ENCODE peak calls at places on chromosomes 7 and 10, in five cellular contexts. Q is fibroblast of lung, P is endothelial cell, H is mesothelial cell of epicardium, K is uterus. F is an unnamed sample.

GRCh38 chr7:2148814-2149213 is 83.9 kb downstream of the MAD1L1 start:
- DNase-seq in H (no peak), P (no peak), Q (no peak), K (no peak), F (no peak)

GRCh38 chr7:68697821-68698280 is 900.4 kb upstream of the AUTS2 start:
- DNase-seq in Q (no peak), K (no peak), H (no peak), P (no peak), F (peak)

GRCh38 chr7:101869901-101870290 is 52.5 kb downstream of the CUX1 start:
- DNase-seq in K (no peak), H (no peak), Q (no peak), P (no peak), F (no peak)

GRCh38 chr7:103106336-103107070 is 31.6 kb downstream of the ARMC10 start:
- DNase-seq in P (peak), K (no peak), Q (peak), H (no peak), F (peak)

GRCh38 chr7:192035-192649 is at the start of gene FAM20C:
- DNase-seq in Q (peak), P (peak), H (peak), K (peak), F (peak)

GRCh38 chr10:26211781-26212444 is 4.7 kb upstream of the GAD2 start:
- DNase-seq in Q (no peak), H (no peak), K (no peak), P (no peak), F (no peak)

GRCh38 chr10:86169506-86170254 is 196.9 kb downstream of the GRID1 start:
- DNase-seq in H (no peak), P (no peak), K (no peak), Q (no peak), F (no peak)

GRCh38 chr10:110770243-110770642 is 101.5 kb upstream of the PDCD4 start:
- DNase-seq in K (no peak), H (no peak), P (no peak), Q (no peak), F (no peak)

GRCh38 chr10:98748298-98748697 is 301.6 kb upstream of the HPS1 start:
- DNase-seq in P (peak), K (no peak), Q (peak), H (no peak), F (peak)

GRCh38 chr10:69014171-69014570 is 25.6 kb downstream of the KIFBP start:
- DNase-seq in P (no peak), H (no peak), Q (no peak), K (no peak), F (peak)

GRCh38 chr10:97016728-97017473 is 168.9 kb downstream of the SLIT1 start:
- DNase-seq in K (no peak), Q (no peak), H (no peak), P (no peak), F (no peak)

GRCh38 chr7:141193066-141193465 is 119.2 kb downstream of the TMEM178B start:
- DNase-seq in K (no peak), Q (no peak), P (no peak), H (no peak), F (no peak)

GRCh38 chr7:96088579-96088978 is 233.3 kb downstream of the SLC25A13 start:
- DNase-seq in K (no peak), H (no peak), Q (peak), P (no peak), F (peak)

GRCh38 chr10:70093335-70093944 is 39.2 kb downstream of the AIFM2 start:
- DNase-seq in Q (no peak), H (no peak), K (no peak), P (no peak), F (no peak)

GRCh38 chr10:110568055-110568735 is 700 bp downstream of the SMC3 start:
- DNase-seq in H (no peak), Q (peak), K (no peak), P (peak), F (peak)

GRCh38 chr7:4830176-4830575 is 31.7 kb downstream of the PAPOLB start:
- DNase-seq in P (peak), Q (peak), K (peak), H (peak), F (peak)
- TF ChIP-seq CTCF in P (peak), Q (peak), K (peak), H (peak), F (peak)

DNA sequence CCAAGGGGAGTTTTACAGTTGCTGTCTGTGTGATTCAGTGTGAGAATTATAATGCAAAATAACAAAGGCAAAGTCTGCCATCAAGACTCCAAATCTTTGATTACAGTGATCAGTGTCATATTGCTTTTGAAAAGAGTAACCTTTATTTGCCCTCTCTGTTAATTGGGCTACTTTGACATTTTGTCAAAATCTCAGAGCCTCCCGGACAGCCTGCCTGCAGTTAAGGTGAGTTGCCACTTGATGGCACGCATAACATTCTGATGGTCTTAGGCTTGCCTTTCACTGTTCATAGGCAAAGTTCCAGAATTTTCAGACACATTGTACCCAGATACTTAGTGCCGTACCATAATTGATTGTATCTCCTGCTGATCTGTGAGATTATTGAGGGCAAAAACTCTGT is 253.5 kb downstream of the ABCA13 start:
- DNase-seq in K (no peak), Q (peak), H (no peak), P (peak), F (peak)
- TF ChIP-seq CTCF in K (no peak), Q (no peak), H (no peak), P (peak), F (peak)

DNA sequence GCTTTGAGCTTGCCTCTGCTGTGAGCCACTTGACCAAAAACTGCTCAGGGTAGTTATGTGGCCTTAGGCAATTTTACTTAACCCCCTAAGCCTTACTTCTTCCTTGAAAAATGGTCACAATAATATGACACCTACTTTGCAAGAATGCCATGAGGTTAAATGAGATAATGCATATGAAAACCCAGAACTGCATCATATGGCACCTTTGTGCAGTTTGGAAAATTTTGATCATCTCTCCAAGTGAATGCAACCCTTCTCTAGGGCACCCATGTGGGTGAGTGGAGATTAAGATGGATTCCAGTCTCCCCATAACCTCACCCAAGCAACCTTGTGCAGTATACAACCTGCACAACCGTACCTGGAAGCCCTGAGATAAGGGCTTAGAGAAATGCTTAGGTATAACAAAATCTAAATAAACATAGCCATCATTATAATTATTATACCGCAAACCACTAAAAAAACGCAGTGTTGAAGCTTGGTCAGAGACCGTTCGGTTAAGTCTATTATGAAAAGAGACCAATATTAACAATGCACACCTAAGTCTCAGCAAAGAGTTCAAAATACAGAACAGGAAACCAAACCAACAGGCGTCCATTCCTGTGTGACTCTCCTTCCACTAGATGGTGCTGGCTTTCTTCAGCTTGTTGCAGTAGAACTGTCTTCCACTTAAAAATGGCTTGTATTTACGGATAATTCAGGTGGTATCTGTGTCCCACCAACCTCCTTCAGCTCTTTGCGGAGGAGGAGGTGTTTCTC is 21.0 kb upstream of the ASB15 start:
- DNase-seq in K (no peak), P (no peak), Q (peak), H (no peak), F (peak)
- TF ChIP-seq CTCF in K (peak), P (no peak), Q (peak), H (no peak), F (peak)

GRCh38 chr7:34313289-34313688 is 344.7 kb upstream of the NPSR1 start:
- DNase-seq in P (no peak), H (no peak), Q (no peak), K (no peak), F (peak)
- TF ChIP-seq CTCF in P (no peak), H (no peak), Q (no peak), K (no peak), F (no peak)

DNA sequence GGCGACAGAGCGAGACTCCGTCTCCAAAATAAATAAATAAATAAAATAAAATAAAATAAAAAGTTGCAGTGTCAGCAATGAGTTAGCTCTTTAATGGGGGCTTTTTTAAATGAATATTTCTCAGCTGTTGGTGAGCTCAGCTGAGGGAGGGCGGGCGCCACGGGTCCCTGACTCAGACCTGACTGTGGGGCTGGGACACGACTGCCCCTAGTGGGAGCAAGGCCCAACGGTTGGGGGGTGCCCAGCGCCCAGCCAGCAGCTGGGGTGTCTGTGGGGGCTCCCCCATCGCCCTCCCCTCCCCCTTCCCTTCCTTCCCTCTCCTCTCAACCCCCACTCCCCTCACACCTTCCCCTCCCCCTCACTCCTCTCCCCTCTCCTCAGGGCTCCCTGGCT is 46.6 kb downstream of the PWWP2B start:
- DNase-seq in H (no peak), P (no peak), K (no peak), Q (peak), F (peak)
- TF ChIP-seq CTCF in H (no peak), P (no peak), K (peak), Q (peak), F (peak)

GRCh38 chr7:74604326-74605020 is 53.0 kb upstream of the GTF2I start:
- DNase-seq in K (no peak), H (no peak), P (no peak), Q (no peak), F (no peak)

GRCh38 chr7:74612015-74612829 is 45.3 kb upstream of the GTF2I start:
- DNase-seq in K (no peak), Q (no peak), P (no peak), H (peak), F (peak)

GRCh38 chr7:74606909-74607255 is 50.6 kb upstream of the GTF2I start:
- DNase-seq in K (no peak), Q (no peak), H (no peak), P (no peak), F (no peak)

DNA sequence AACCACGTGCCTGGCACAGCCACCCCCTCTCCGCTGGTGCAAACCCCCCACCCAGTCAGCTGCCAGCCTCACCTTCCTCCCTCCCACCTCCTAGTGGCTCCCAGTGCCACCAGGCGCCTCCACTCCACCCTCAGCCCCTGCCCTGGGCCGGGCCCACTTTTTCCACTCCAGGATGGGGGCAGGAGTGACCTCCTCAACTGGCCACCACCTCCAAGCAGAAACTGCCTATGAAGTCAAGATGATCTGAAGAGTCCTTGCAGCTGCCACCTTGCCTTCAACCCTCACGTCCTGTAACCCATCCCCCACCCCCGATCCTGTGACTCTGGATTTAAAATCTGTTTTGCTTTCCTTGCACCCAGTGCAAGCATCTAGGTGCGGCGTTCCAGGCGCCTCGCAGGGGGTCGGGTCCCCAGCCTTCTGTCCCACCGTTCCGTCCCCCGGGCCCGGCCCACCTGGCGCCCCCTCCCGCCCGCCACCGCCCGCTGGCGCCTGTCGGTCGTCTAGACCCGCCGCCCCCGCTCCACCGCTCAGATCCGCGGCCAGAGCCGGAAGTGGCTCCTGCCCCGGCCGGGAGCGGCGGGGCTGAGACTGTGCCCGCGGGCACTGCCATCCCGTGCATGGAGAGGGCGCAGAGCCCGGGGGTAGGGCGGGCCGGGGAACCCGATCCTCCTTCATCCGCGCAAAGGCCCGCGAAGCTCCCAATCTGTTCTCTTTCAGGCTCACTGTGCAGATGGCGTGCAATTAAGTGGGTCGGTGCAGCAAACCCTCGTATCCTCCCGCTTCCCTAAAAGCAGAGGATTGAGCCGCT is 51.2 kb upstream of the GTF2I start:
- DNase-seq in Q (no peak), P (peak), K (no peak), H (peak), F (no peak)
- TF ChIP-seq CTCF in Q (no peak), P (no peak), K (no peak), H (no peak), F (no peak)

GRCh38 chr10:29100505-29100904 is 188.4 kb upstream of the LYZL1 start:
- DNase-seq in K (no peak), P (no peak), Q (no peak), H (no peak), F (no peak)
- TF ChIP-seq CTCF in K (no peak), P (no peak), Q (no peak), H (no peak), F (no peak)

DNA sequence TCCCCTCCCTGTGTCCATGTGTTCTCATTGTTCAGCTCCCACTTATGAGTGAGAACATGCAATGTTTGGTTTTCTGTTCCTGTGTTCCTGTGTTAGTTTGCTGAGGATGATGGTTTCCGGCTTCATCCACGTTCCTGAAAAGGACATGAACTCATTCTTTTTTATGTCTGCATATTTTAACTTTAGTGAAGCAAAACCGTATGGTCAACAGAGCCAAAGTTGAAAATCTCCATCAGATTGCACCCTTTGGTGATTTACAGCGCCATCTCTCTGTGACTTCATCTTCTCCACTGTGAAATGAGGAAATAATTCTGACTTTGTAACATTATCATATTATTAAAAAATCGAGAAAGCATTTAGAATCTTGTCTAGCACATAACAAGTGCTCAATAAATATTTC is 132.3 kb upstream of the PLXDC2 start:
- DNase-seq in H (no peak), K (no peak), P (no peak), Q (peak), F (peak)
- TF ChIP-seq CTCF in H (no peak), K (no peak), P (peak), Q (peak), F (peak)

GRCh38 chr10:124465003-124465776 is 3.6 kb downstream of the LHPP start:
- DNase-seq in Q (no peak), P (no peak), H (no peak), K (no peak), F (no peak)
- TF ChIP-seq CTCF in Q (no peak), P (no peak), H (no peak), K (no peak), F (no peak)

F was measured in choroid plexus epithelial cell.